ENCODE peak calls at places on chromosomes 1 and 21, in eight cellular contexts. U is endodermal cell, H is stomach, G is IMR-90, A is psoas muscle, C is AG04450, V is substantia nigra, M is tibial nerve. B is an unnamed sample.

GRCh38 chr21:41817228-41817627 is 50.4 kb upstream of the RIPK4 start:
- DNase-seq in U (peak; percentile 82), H (peak; percentile 74), V (peak; percentile 27), C (peak; percentile 44), M (no peak), A (no peak), G (peak; percentile 83), B (peak; percentile 75)

GRCh38 chr1:59703918-59704378 is 110.8 kb upstream of the HOOK1 start:
- DNase-seq in U (no peak), V (no peak), C (peak; percentile 93), G (peak; percentile 93), H (no peak), A (no peak), M (no peak), B (no peak)

GRCh38 chr1:167489581-167490340 is 28.6 kb downstream of the CD247 start:
- DNase-seq in H (no peak), U (peak; percentile 87), C (no peak), A (no peak), G (no peak), V (no peak), M (no peak), B (no peak)

GRCh38 chr1:24193046-24193445 is 6.0 kb upstream of the IFNLR1 start:
- DNase-seq in V (no peak), G (peak; percentile 41), H (no peak), A (no peak), C (peak; percentile 21), M (no peak), U (peak; percentile 68), B (no peak)

GRCh38 chr1:186617860-186618780 is 62.1 kb downstream of the PTGS2 start:
- DNase-seq in M (no peak), H (peak; percentile 30), U (no peak), A (peak; percentile 58), C (no peak), G (no peak), V (peak; percentile 3), B (no peak)

GRCh38 chr21:30206551-30207251 is 9.2 kb downstream of the CLDN8 start:
- DNase-seq in G (no peak), C (no peak), H (no peak), A (no peak), U (no peak), V (no peak), M (no peak), B (peak; percentile 71)

GRCh38 chr1:170927955-170928850 is 7.1 kb upstream of the MROH9 start:
- DNase-seq in C (no peak), M (no peak), U (no peak), H (no peak), G (no peak), V (no peak), A (no peak), B (peak; percentile 29)

GRCh38 chr1:147545133-147545532 is 3.8 kb downstream of the BCL9 start:
- DNase-seq in V (no peak), A (peak; percentile 67), U (peak; percentile 78), C (no peak), M (no peak), G (peak; percentile 63), H (peak; percentile 60), B (peak; percentile 24)

GRCh38 chr1:184851822-184852746 is 97.4 kb upstream of the EDEM3 start:
- DNase-seq in H (no peak), U (no peak), A (no peak), C (no peak), V (no peak), M (no peak), G (no peak), B (no peak)

GRCh38 chr1:32772281-32773017 is 44.7 kb downstream of the YARS1 start:
- DNase-seq in M (no peak), G (no peak), A (no peak), V (no peak), C (no peak), H (no peak), U (no peak), B (no peak)

GRCh38 chr1:77542784-77543183 is 139.7 kb downstream of the ZZZ3 start:
- DNase-seq in M (no peak), A (no peak), U (no peak), V (no peak), H (no peak), G (peak; percentile 45), C (no peak), B (no peak)

GRCh38 chr1:32813941-32814739 is 3.0 kb downstream of the YARS1 start:
- DNase-seq in V (no peak), A (no peak), G (peak; percentile 37), M (no peak), C (no peak), H (no peak), U (no peak), B (peak; percentile 56)

GRCh38 chr1:81547261-81547911 is 253.3 kb upstream of the ADGRL2 start:
- DNase-seq in G (no peak), C (no peak), A (no peak), M (no peak), U (peak; percentile 59), H (no peak), V (no peak), B (no peak)

GRCh38 chr1:218711021-218711420 is 365.9 kb downstream of the TGFB2 start:
- DNase-seq in A (no peak), C (no peak), H (no peak), M (no peak), U (no peak), G (peak; percentile 26), V (no peak), B (no peak)

GRCh38 chr21:38352536-38353219 is 95.9 kb downstream of the KCNJ15 start:
- DNase-seq in G (peak; percentile 76), V (peak; percentile 3), U (peak; percentile 92), M (peak; percentile 45), C (peak; percentile 58), A (no peak), H (peak; percentile 79), B (peak; percentile 68)

GRCh38 chr1:246284021-246284420 is 223.1 kb downstream of the SMYD3 start:
- DNase-seq in C (peak; percentile 49), G (peak; percentile 70), H (no peak), U (peak; percentile 59), M (no peak), V (no peak), A (no peak), B (no peak)

GRCh38 chr1:7052701-7053100 is 267.4 kb downstream of the CAMTA1 start:
- DNase-seq in U (peak; percentile 34), C (no peak), H (no peak), M (no peak), A (no peak), V (no peak), G (no peak), B (no peak)

GRCh38 chr1:166705376-166706289 is 133.6 kb upstream of the POGK start:
- DNase-seq in H (no peak), U (no peak), V (no peak), G (no peak), C (no peak), M (no peak), A (no peak), B (no peak)

GRCh38 chr1:202671388-202671787 is 38.9 kb downstream of the SYT2 start:
- DNase-seq in M (no peak), V (no peak), H (peak; percentile 80), A (no peak), G (no peak), U (no peak), C (no peak), B (no peak)

GRCh38 chr1:33365560-33365997 is 44.7 kb upstream of the A3GALT2 start:
- DNase-seq in U (no peak), A (peak; percentile 82), M (no peak), V (peak; percentile 40), G (peak; percentile 66), C (no peak), H (no peak), B (peak; percentile 71)

DNA sequence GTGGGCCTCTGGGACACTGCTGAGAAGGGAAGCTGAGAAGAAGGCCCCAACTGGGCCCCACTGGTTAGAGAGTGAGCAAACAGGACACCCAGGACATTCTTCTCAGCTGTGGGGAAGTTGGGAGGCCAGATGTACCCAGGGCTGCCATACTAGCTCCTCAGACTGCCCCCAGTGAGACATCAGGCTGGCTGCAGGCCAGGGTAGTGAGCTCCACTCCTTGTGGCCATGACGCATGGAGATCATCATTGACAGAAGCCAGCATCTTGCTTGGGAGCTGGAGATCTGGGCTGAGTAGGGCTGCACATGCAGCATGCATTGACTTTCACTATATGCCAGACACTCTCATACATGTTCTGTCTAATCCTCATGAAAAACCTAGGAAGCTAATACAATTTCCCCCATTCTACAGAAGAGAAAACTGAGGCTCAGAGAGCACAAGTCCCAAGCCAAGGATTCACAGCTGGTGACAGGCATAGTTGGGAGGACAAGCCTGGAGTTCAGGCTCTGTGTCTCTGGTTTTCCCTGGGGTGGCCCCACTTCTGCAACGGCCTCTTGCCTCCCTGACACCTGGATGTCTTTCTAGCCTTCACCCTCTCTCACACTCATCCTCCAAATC is 24.1 kb upstream of the MYCL start:
- DNase-seq in H (no peak), A (no peak), M (no peak), C (no peak), V (no peak), U (no peak), G (peak; percentile 35), B (no peak)
- H3K27ac ChIP-seq in H (no peak overlapping the region), A (no peak overlapping the region), M (no peak overlapping the region), C (no peak overlapping the region), V (no peak overlapping the region), U (no peak overlapping the region), G (no peak overlapping the region), B (no peak overlapping the region)

GRCh38 chr1:40979241-40980067 is at the start of gene CTPS1:
- DNase-seq in A (peak; percentile 99), V (peak; percentile 92), M (peak; percentile 92), U (peak; percentile 98), C (peak; percentile 78), G (peak; percentile 91), H (peak; percentile 97), B (peak; percentile 88)

GRCh38 chr1:40976952-40977690 is 2.4 kb upstream of the CTPS1 start:
- DNase-seq in C (no peak), U (no peak), G (peak; percentile 73), M (no peak), V (no peak), H (no peak), A (no peak), B (peak; percentile 95)

GRCh38 chr1:40978886-40979240 is 633 bp upstream of the CTPS1 start:
- DNase-seq in M (no peak), A (no peak), H (no peak), G (no peak), V (no peak), C (no peak), U (no peak), B (no peak)

GRCh38 chr1:40980068-40980452 is 564 bp downstream of the CTPS1 start:
- DNase-seq in U (no peak), V (no peak), H (no peak), G (no peak), M (no peak), A (no peak), C (no peak), B (no peak)

GRCh38 chr1:40977721-40978120 is 1.8 kb upstream of the CTPS1 start:
- DNase-seq in H (no peak), U (no peak), G (no peak), A (no peak), V (no peak), M (no peak), C (no peak), B (no peak)
- H3K27ac ChIP-seq in H (no peak overlapping the region), U (no peak overlapping the region), G (no peak overlapping the region), A (no peak overlapping the region), V (no peak overlapping the region), M (no peak overlapping the region), C (no peak overlapping the region), B (peak overlapping the region; percentile 85)

GRCh38 chr1:66395202-66396061 is 138.5 kb upstream of the SGIP1 start:
- DNase-seq in V (no peak), U (no peak), G (peak; percentile 61), H (no peak), A (no peak), C (no peak), M (no peak), B (no peak)
- H3K27ac ChIP-seq in V (no peak overlapping the region), U (no peak overlapping the region), G (no peak overlapping the region), H (no peak overlapping the region), A (no peak overlapping the region), C (no peak overlapping the region), M (peak overlapping the region; percentile 3), B (no peak overlapping the region)

GRCh38 chr21:46540087-46540710 is 64.7 kb downstream of the S100B start:
- DNase-seq in G (no peak), U (no peak), M (no peak), C (no peak), V (no peak), A (peak; percentile 22), H (no peak), B (no peak)
- H3K27ac ChIP-seq in G (no peak overlapping the region), U (no peak overlapping the region), M (no peak overlapping the region), C (no peak overlapping the region), V (no peak overlapping the region), A (no peak overlapping the region), H (no peak overlapping the region), B (no peak overlapping the region)